ENCODE peak calls at places on chromosomes 7 and 10, in six cellular contexts. One of them, this sample, is unnamed.

GRCh38 chr7:46993396-46993795 is 588.5 kb downstream of the TNS3 start:
- DNase-seq in CD4-positive, alpha-beta T cell: no peak
- DNase-seq in neural crest cell: no peak
- DNase-seq in BJ: no peak
- DNase-seq in heart right ventricle: no peak
- DNase-seq in B cell: no peak
- DNase-seq in this sample: no peak

GRCh38 chr7:48035301-48035966 is at the start of gene C7orf57:
- DNase-seq in neural crest cell: peak; percentile 81
- DNase-seq in CD4-positive, alpha-beta T cell: peak; percentile 83
- DNase-seq in B cell: peak; percentile 83
- DNase-seq in heart right ventricle: peak; percentile 92
- DNase-seq in BJ: no peak
- DNase-seq in this sample: peak; percentile 89

GRCh38 chr7:64223366-64223765 is 4.9 kb upstream of the ZNF679 start:
- DNase-seq in B cell: no peak
- DNase-seq in BJ: no peak
- DNase-seq in neural crest cell: no peak
- DNase-seq in CD4-positive, alpha-beta T cell: no peak
- DNase-seq in heart right ventricle: no peak
- DNase-seq in this sample: no peak

GRCh38 chr7:128405345-128406146 is 4.2 kb downstream of the IMPDH1 start:
- DNase-seq in neural crest cell: peak; percentile 47
- DNase-seq in BJ: no peak
- DNase-seq in B cell: peak; percentile 84
- DNase-seq in heart right ventricle: peak; percentile 37
- DNase-seq in CD4-positive, alpha-beta T cell: no peak
- DNase-seq in this sample: peak; percentile 90

GRCh38 chr10:115209133-115209532 is 116.0 kb downstream of the ATRNL1 start:
- DNase-seq in heart right ventricle: no peak
- DNase-seq in BJ: no peak
- DNase-seq in neural crest cell: no peak
- DNase-seq in CD4-positive, alpha-beta T cell: no peak
- DNase-seq in B cell: no peak
- DNase-seq in this sample: no peak

GRCh38 chr7:150739045-150739432 is 1.8 kb downstream of the GIMAP5 start:
- DNase-seq in CD4-positive, alpha-beta T cell: no peak
- DNase-seq in heart right ventricle: no peak
- DNase-seq in BJ: no peak
- DNase-seq in neural crest cell: no peak
- DNase-seq in B cell: no peak
- DNase-seq in this sample: no peak

GRCh38 chr7:124276005-124276606 is 243.2 kb upstream of the TMEM229A start:
- DNase-seq in B cell: no peak
- DNase-seq in heart right ventricle: no peak
- DNase-seq in BJ: no peak
- DNase-seq in neural crest cell: peak; percentile 39
- DNase-seq in CD4-positive, alpha-beta T cell: no peak
- DNase-seq in this sample: no peak

GRCh38 chr7:99369767-99370353 is 4.7 kb upstream of the ARPC1B start:
- DNase-seq in CD4-positive, alpha-beta T cell: no peak
- DNase-seq in heart right ventricle: no peak
- DNase-seq in neural crest cell: no peak
- DNase-seq in B cell: no peak
- DNase-seq in BJ: no peak
- DNase-seq in this sample: no peak

GRCh38 chr10:62268027-62268398 is 631 bp downstream of the RTKN2 start:
- DNase-seq in heart right ventricle: no peak
- DNase-seq in B cell: no peak
- DNase-seq in BJ: no peak
- DNase-seq in neural crest cell: peak; percentile 14
- DNase-seq in CD4-positive, alpha-beta T cell: no peak
- DNase-seq in this sample: peak; percentile 18

GRCh38 chr10:72740526-72740925 is 48.6 kb downstream of the MCU start:
- DNase-seq in CD4-positive, alpha-beta T cell: no peak
- DNase-seq in heart right ventricle: peak; percentile 40
- DNase-seq in B cell: no peak
- DNase-seq in BJ: no peak
- DNase-seq in neural crest cell: no peak
- DNase-seq in this sample: no peak

DNA sequence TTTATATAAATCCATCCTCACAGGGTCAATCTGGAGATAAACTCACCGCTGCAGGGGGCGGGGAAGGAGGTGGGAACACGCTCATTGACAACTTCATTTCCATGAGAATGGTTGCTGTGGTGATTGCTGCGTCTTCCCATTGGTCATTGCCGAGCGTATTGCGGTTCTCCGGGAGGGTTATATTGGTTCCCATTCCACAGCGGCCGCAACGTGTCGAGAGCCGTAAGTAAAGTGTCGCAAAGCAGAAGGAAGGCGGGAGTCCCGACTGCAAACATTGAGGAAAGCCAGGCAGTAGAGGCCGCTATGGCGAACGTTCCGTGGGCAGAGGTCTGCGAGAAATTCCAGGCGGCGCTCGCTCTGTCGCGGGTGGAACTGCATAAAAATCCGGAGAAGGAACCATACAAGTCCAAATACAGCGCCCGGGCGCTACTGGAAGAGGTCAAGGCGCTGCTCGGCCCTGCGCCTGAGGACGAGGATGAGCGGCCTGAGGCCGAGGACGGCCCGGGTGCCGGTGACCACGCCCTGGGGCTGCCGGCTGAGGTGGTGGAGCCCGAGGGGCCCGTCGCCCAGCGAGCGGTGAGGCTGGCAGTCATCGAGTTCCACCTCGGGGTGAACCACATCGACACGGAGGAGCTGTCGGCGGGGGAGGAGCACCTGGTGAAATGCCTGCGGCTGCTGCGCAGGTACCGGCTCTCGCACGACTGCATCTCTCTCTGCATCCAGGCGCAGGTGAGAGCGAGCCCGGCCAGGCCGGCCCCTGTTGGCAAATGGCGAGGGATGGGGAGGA is at the start of gene KIFBP:
- DNase-seq in B cell: peak; percentile 82
- DNase-seq in BJ: peak; percentile 93
- DNase-seq in heart right ventricle: peak; percentile 96
- DNase-seq in neural crest cell: peak; percentile 80
- DNase-seq in CD4-positive, alpha-beta T cell: peak; percentile 61
- DNase-seq in this sample: peak; percentile 93
- TF ChIP-seq CTCF in B cell: peak; percentile 32
- TF ChIP-seq CTCF in BJ: peak; percentile 75
- TF ChIP-seq CTCF in heart right ventricle: peak; percentile 67
- TF ChIP-seq CTCF in neural crest cell: peak; percentile 59
- TF ChIP-seq CTCF in CD4-positive, alpha-beta T cell: peak; percentile 43
- TF ChIP-seq CTCF in this sample: peak; percentile 38

GRCh38 chr10:60003709-60004191 is 97.4 kb upstream of the CCDC6 start:
- DNase-seq in CD4-positive, alpha-beta T cell: no peak
- DNase-seq in heart right ventricle: no peak
- DNase-seq in B cell: no peak
- DNase-seq in neural crest cell: no peak
- DNase-seq in BJ: no peak
- DNase-seq in this sample: no peak

GRCh38 chr10:60009316-60009715 is 103.0 kb upstream of the CCDC6 start:
- DNase-seq in CD4-positive, alpha-beta T cell: no peak
- DNase-seq in B cell: no peak
- DNase-seq in neural crest cell: no peak
- DNase-seq in BJ: no peak
- DNase-seq in heart right ventricle: no peak
- DNase-seq in this sample: no peak

GRCh38 chr10:60006046-60006445 is 99.7 kb upstream of the CCDC6 start:
- DNase-seq in B cell: no peak
- DNase-seq in neural crest cell: no peak
- DNase-seq in BJ: no peak
- DNase-seq in heart right ventricle: no peak
- DNase-seq in CD4-positive, alpha-beta T cell: no peak
- DNase-seq in this sample: no peak

DNA sequence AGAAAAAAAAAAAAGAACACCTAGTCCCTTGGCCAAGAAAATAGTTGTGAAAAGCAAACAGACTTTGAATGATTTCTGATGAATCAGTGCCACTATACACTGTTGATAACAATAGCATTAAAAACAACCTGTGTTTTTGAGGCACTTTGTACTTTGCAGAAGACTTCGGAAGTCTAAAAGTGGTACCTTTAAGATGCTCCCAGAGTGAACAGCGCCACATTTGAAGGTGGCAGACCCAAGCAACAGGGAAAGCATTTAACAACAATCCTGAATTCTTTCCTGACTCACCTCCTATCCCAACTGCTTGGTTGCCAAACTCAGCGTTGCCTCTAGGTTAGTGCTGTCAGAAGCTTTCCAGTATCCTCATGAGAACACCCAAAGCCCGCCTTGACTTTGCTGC is 102.5 kb upstream of the CCDC6 start:
- DNase-seq in heart right ventricle: no peak
- DNase-seq in BJ: no peak
- DNase-seq in B cell: no peak
- DNase-seq in neural crest cell: no peak
- DNase-seq in CD4-positive, alpha-beta T cell: no peak
- DNase-seq in this sample: no peak
- TF ChIP-seq CTCF in heart right ventricle: no peak
- TF ChIP-seq CTCF in BJ: no peak
- TF ChIP-seq CTCF in B cell: no peak
- TF ChIP-seq CTCF in neural crest cell: no peak
- TF ChIP-seq CTCF in CD4-positive, alpha-beta T cell: no peak
- TF ChIP-seq CTCF in this sample: no peak

GRCh38 chr10:89700914-89701237 is 514 bp upstream of the KIF20B start:
- DNase-seq in B cell: no peak
- DNase-seq in CD4-positive, alpha-beta T cell: no peak
- DNase-seq in BJ: no peak
- DNase-seq in heart right ventricle: no peak
- DNase-seq in neural crest cell: no peak
- DNase-seq in this sample: peak; percentile 20

GRCh38 chr10:89699581-89700064 is 1.8 kb upstream of the KIF20B start:
- DNase-seq in BJ: no peak
- DNase-seq in CD4-positive, alpha-beta T cell: no peak
- DNase-seq in B cell: no peak
- DNase-seq in neural crest cell: no peak
- DNase-seq in heart right ventricle: no peak
- DNase-seq in this sample: no peak

GRCh38 chr10:89702121-89702480 is 711 bp downstream of the KIF20B start:
- DNase-seq in BJ: no peak
- DNase-seq in B cell: peak; percentile 30
- DNase-seq in neural crest cell: no peak
- DNase-seq in CD4-positive, alpha-beta T cell: peak; percentile 4
- DNase-seq in heart right ventricle: no peak
- DNase-seq in this sample: peak; percentile 18

GRCh38 chr10:89697946-89698345 is 3.4 kb upstream of the KIF20B start:
- DNase-seq in CD4-positive, alpha-beta T cell: no peak
- DNase-seq in neural crest cell: no peak
- DNase-seq in heart right ventricle: no peak
- DNase-seq in BJ: no peak
- DNase-seq in B cell: no peak
- DNase-seq in this sample: no peak

DNA sequence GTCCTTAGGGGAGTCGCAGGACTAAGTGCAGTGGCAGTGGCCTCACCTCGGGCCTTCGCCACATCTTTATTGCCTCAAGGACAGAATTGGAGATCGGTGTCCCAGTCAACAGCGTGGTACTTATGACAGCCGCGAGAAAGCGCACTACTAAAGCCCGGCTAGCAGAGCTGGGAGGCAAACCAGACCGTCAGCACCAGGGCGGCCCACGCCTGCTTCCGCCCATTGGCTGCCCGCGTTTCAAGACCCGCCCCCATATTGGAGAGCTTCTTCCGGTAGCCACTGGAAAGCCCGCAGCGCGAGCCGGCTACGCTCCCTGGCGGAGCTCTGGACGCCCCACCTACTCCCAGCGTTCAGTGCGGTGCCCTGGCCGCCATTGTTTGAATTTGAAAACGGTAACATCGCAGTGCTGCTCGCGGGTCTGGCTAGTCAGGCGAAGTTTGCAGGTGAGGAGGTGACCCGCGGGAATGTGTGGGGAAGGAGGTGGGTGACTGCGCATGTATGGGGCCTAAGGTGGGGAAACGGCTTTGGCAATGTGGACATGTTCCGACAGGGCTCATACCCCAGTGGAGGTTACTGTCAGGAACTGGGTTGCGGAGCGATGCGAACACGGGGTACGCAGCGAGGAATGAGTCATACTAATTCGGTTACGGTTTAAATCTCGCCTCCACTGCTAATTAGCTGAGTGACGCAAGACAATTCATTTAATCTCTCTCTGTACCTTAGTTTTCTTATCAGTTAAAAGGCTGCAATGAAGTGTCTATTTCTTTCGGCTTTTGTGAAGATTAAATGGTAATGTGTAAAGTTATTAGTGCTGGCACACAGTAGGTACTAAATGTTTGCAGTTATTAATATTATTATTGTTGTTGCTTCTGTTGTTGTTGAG is at the start of gene KIF20B:
- DNase-seq in neural crest cell: peak; percentile 90
- DNase-seq in BJ: peak; percentile 82
- DNase-seq in B cell: peak; percentile 95
- DNase-seq in heart right ventricle: peak; percentile 95
- DNase-seq in CD4-positive, alpha-beta T cell: peak; percentile 90
- DNase-seq in this sample: peak; percentile 95
- TF ChIP-seq CTCF in neural crest cell: peak; percentile 55
- TF ChIP-seq CTCF in BJ: peak; percentile 44
- TF ChIP-seq CTCF in B cell: peak; percentile 29
- TF ChIP-seq CTCF in heart right ventricle: peak; percentile 56
- TF ChIP-seq CTCF in CD4-positive, alpha-beta T cell: peak; percentile 24
- TF ChIP-seq CTCF in this sample: peak; percentile 43

DNA sequence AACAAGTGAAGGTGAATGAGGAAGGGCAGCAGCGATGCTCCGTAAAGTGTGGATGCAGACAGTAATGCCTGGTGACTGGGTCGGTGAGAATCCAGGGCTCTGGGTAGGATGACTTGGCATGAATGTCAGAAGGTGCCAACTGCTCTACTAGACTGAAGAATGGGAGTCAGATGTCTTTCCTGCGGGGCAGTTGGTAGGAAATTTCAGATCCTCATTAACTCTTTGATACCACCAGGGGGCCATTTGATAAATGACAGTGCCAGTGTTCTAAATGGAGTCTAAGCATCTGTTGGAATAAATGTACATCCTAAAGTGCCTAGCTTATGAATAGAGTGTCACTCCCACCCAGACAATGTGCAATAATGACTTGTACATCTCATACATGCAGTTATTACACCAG is 462.0 kb downstream of the GRM8 start:
- DNase-seq in heart right ventricle: no peak
- DNase-seq in B cell: no peak
- DNase-seq in neural crest cell: no peak
- DNase-seq in CD4-positive, alpha-beta T cell: no peak
- DNase-seq in BJ: no peak
- DNase-seq in this sample: no peak
- TF ChIP-seq CTCF in heart right ventricle: no peak
- TF ChIP-seq CTCF in B cell: no peak
- TF ChIP-seq CTCF in neural crest cell: no peak
- TF ChIP-seq CTCF in CD4-positive, alpha-beta T cell: no peak
- TF ChIP-seq CTCF in BJ: no peak
- TF ChIP-seq CTCF in this sample: no peak

GRCh38 chr10:17599089-17599488 is 18.1 kb downstream of the HACD1 start:
- DNase-seq in heart right ventricle: peak; percentile 22
- DNase-seq in CD4-positive, alpha-beta T cell: no peak
- DNase-seq in neural crest cell: no peak
- DNase-seq in B cell: no peak
- DNase-seq in BJ: no peak
- DNase-seq in this sample: no peak
- TF ChIP-seq CTCF in heart right ventricle: peak; percentile 34
- TF ChIP-seq CTCF in CD4-positive, alpha-beta T cell: no peak
- TF ChIP-seq CTCF in neural crest cell: peak; percentile 51
- TF ChIP-seq CTCF in B cell: no peak
- TF ChIP-seq CTCF in BJ: peak; percentile 22
- TF ChIP-seq CTCF in this sample: no peak

This sample was measured in GM13976.